ENCODE peak calls at places on chromosomes 12 and 14, in five cellular contexts. V is body of pancreas, P is neural progenitor cell, K is bronchial epithelial cell, R is thoracic aorta. L is an unnamed sample.

GRCh38 chr14:81269100-81269978 is 48.6 kb upstream of the GTF2A1 start:
- DNase-seq in V (peak; percentile 47), R (no peak), K (peak; percentile 67), P (peak; percentile 65), L (peak; percentile 68)

GRCh38 chr12:39723831-39724230 is 104.2 kb upstream of the ABCD2 start:
- DNase-seq in K (peak; percentile 61), P (no peak), V (no peak), R (no peak), L (peak; percentile 30)

GRCh38 chr12:44654641-44655625 is 221.2 kb downstream of the NELL2 start:
- DNase-seq in V (no peak), R (no peak), P (peak; percentile 2), K (no peak), L (no peak)

GRCh38 chr12:102120886-102121285 is 903 bp downstream of the PARPBP start:
- DNase-seq in R (no peak), K (peak; percentile 42), V (no peak), P (peak; percentile 29), L (peak; percentile 18)

GRCh38 chr14:101077511-101078074 is 174.1 kb upstream of the RTL1 start:
- DNase-seq in V (no peak), R (no peak), K (no peak), P (peak; percentile 53), L (no peak)

GRCh38 chr12:27279836-27280235 is 35.8 kb downstream of the STK38L start:
- DNase-seq in K (no peak), R (no peak), V (no peak), P (no peak), L (no peak)

GRCh38 chr12:17079251-17079909 is 473.4 kb upstream of the LMO3 start:
- DNase-seq in K (peak; percentile 72), R (no peak), V (no peak), P (no peak), L (no peak)

GRCh38 chr12:69343357-69343756 is 4.8 kb upstream of the LYZ start:
- DNase-seq in V (no peak), P (no peak), R (no peak), K (no peak), L (no peak)

GRCh38 chr12:121765573-121765972 is 27.9 kb downstream of the RHOF start:
- DNase-seq in V (no peak), R (no peak), P (no peak), K (peak; percentile 60), L (peak; percentile 92)

GRCh38 chr14:76937181-76938091 is 91.1 kb downstream of the IRF2BPL start:
- DNase-seq in K (no peak), V (peak; percentile 39), P (peak; percentile 78), R (no peak), L (peak; percentile 91)

GRCh38 chr12:104877107-104877705 is 80.9 kb downstream of the SLC41A2 start:
- DNase-seq in R (no peak), V (peak; percentile 22), P (peak; percentile 20), K (peak; percentile 30), L (peak; percentile 65)

GRCh38 chr12:38384816-38385491 is 68.4 kb downstream of the ALG10B start:
- DNase-seq in K (peak; percentile 87), V (no peak), P (peak; percentile 7), R (no peak), L (no peak)
- TF ChIP-seq CTCF in K (peak; percentile 41), V (no peak), P (peak; percentile 46), R (no peak), L (no peak)

GRCh38 chr12:8709124-8709830 is 11.5 kb downstream of the RIMKLB start:
- DNase-seq in K (peak; percentile 39), V (no peak), R (no peak), P (no peak), L (no peak)
- H3K4me3 ChIP-seq in K (peak overlapping the region; percentile 0), V (no peak overlapping the region), R (peak overlapping the region; percentile 70), P (no peak overlapping the region), L (peak overlapping the region; percentile 6)

GRCh38 chr14:90760055-90760444 is 56.2 kb downstream of the TTC7B start:
- DNase-seq in V (no peak), P (no peak), R (no peak), K (no peak), L (no peak)

GRCh38 chr14:90759370-90760054 is 56.7 kb downstream of the TTC7B start:
- DNase-seq in P (no peak), V (no peak), R (no peak), K (no peak), L (no peak)

GRCh38 chr14:90758028-90758889 is 58.0 kb downstream of the TTC7B start:
- DNase-seq in P (peak; percentile 98), V (peak; percentile 95), R (peak; percentile 67), K (peak; percentile 84), L (peak; percentile 87)

GRCh38 chr14:90758959-90759358 is 57.3 kb downstream of the TTC7B start:
- DNase-seq in K (no peak), V (peak; percentile 34), P (no peak), R (peak; percentile 11), L (no peak)

GRCh38 chr14:90760591-90761316 is 55.5 kb downstream of the TTC7B start:
- DNase-seq in P (peak; percentile 62), V (no peak), R (no peak), K (peak; percentile 46), L (peak; percentile 37)
- TF ChIP-seq CTCF in P (peak; percentile 76), V (peak; percentile 49), R (peak; percentile 13), K (peak; percentile 75), L (peak; percentile 72)

GRCh38 chr12:96211989-96212388 is 17.8 kb downstream of the ELK3 start:
- DNase-seq in P (no peak), V (no peak), K (no peak), R (no peak), L (no peak)
- H3K4me3 ChIP-seq in P (no peak overlapping the region), V (no peak overlapping the region), K (no peak overlapping the region), R (no peak overlapping the region), L (no peak overlapping the region)

GRCh38 chr14:34258318-34258717 is 203.7 kb downstream of the SPTSSA start:
- DNase-seq in K (peak; percentile 66), P (no peak), V (no peak), R (no peak), L (peak; percentile 4)
- TF ChIP-seq CTCF in K (no peak), P (no peak), V (no peak), R (no peak), L (no peak)

GRCh38 chr12:6840428-6841138 is at the start of gene GNB3:
- DNase-seq in P (peak; percentile 60), V (no peak), K (no peak), R (no peak), L (no peak)
- H3K4me3 ChIP-seq in P (no peak within 1 kb of the TSS), V (no peak within 1 kb of the TSS), K (no peak within 1 kb of the TSS), R (no peak within 1 kb of the TSS), L (no peak within 1 kb of the TSS)

DNA sequence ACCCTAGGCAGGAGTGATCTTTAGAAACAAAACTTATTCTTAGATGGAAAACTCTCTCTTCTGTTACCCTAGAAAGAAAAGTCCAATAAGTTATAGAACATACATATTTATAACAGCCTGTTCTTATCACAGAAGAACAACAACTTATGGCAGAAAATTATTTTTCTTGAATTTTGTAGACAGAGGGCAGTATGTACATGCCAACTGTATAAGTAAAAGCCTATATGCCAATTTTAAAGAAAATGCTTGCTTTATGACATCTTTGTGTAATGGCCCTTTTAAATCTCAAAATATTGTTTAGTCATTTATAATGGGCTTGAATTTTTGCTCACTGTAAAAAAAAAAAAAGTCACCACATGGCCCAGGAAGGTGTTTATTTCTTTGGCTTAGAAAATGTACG is 38.2 kb upstream of the GRIP1 start:
- DNase-seq in K (peak; percentile 11), V (no peak), P (no peak), R (no peak), L (no peak)
- TF ChIP-seq CTCF in K (no peak), V (no peak), P (no peak), R (no peak), L (no peak)

L was measured in astrocyte of the spinal cord.